ENCODE peak calls at places on chromosomes 12 and 14, in four cellular contexts. One of them, this sample, is unnamed.

GRCh38 chr12:101459642-101460346 is 15.3 kb upstream of the SPIC start:
- DNase-seq in HepG2: peak
- DNase-seq in A549: peak
- DNase-seq in K562: no peak
- DNase-seq in this sample: peak

GRCh38 chr14:39264558-39264957 is 30.8 kb downstream of the MIA2 start:
- DNase-seq in K562: no peak
- DNase-seq in HepG2: no peak
- DNase-seq in A549: no peak
- DNase-seq in this sample: no peak

GRCh38 chr14:30914812-30915211 is 40.5 kb downstream of the COCH start:
- DNase-seq in A549: no peak
- DNase-seq in HepG2: no peak
- DNase-seq in K562: no peak
- DNase-seq in this sample: no peak

GRCh38 chr12:102948941-102949352 is 8.5 kb upstream of the ASCL1 start:
- DNase-seq in A549: peak
- DNase-seq in K562: peak
- DNase-seq in HepG2: peak
- DNase-seq in this sample: peak

GRCh38 chr12:104828015-104828414 is 130.1 kb downstream of the SLC41A2 start:
- DNase-seq in HepG2: no peak
- DNase-seq in A549: no peak
- DNase-seq in K562: no peak
- DNase-seq in this sample: no peak

GRCh38 chr12:55697686-55698085 is 10.0 kb downstream of the ITGA7 start:
- DNase-seq in HepG2: no peak
- DNase-seq in A549: no peak
- DNase-seq in K562: no peak
- DNase-seq in this sample: no peak

GRCh38 chr12:82757059-82757458 is 70.4 kb downstream of the TMTC2 start:
- DNase-seq in HepG2: no peak
- DNase-seq in A549: no peak
- DNase-seq in K562: no peak
- DNase-seq in this sample: no peak

GRCh38 chr12:57837779-57838562 is 8.6 kb downstream of the CTDSP2 start:
- DNase-seq in A549: no peak
- DNase-seq in HepG2: no peak
- DNase-seq in K562: no peak
- DNase-seq in this sample: peak

GRCh38 chr12:107759410-107759809 is 1.5 kb downstream of the PRDM4 start:
- DNase-seq in K562: peak
- DNase-seq in A549: peak
- DNase-seq in HepG2: peak
- DNase-seq in this sample: peak

GRCh38 chr12:102480401-102480800 is at the start of gene IGF1:
- DNase-seq in A549: no peak
- DNase-seq in K562: no peak
- DNase-seq in HepG2: no peak
- DNase-seq in this sample: peak

GRCh38 chr12:113973109-113973904 is 7.2 kb upstream of the RBM19 start:
- DNase-seq in K562: no peak
- DNase-seq in A549: no peak
- DNase-seq in HepG2: no peak
- DNase-seq in this sample: no peak

GRCh38 chr12:44159211-44159610 is 323.3 kb downstream of the TMEM117 start:
- DNase-seq in A549: no peak
- DNase-seq in HepG2: peak
- DNase-seq in K562: no peak
- DNase-seq in this sample: no peak

GRCh38 chr12:87439990-87440827 is 589.0 kb downstream of the C12orf50 start:
- DNase-seq in K562: no peak
- DNase-seq in HepG2: no peak
- DNase-seq in A549: peak
- DNase-seq in this sample: peak

DNA sequence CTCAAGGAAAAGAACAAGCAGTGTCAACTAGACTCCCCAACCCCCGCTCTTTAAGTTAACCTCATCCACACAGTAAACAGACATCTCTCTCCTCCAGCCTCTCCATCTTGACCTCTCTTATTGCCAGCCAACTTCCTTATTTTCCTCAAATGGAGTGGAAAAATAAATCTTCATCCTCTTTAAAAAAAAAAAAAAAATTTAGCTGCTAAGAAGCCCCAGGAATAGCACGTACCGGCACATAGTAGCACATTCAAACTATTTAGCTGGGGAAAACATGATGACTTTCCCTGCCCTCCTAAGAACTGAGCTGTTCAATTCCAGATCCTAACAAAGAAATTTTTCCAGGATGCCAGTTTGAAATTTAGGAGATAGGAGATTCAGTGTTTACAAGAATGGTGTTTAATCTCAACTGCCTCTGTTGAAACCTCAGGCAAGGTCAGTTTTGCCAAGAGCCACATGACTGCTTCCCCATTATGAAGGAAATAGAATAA is 90.8 kb downstream of the EPS8 start:
- DNase-seq in HepG2: no peak
- DNase-seq in A549: no peak
- DNase-seq in K562: no peak
- DNase-seq in this sample: no peak
- TF ChIP-seq MAZ in HepG2: no peak
- TF ChIP-seq MAZ in A549: no peak
- TF ChIP-seq MAZ in K562: no peak
- TF ChIP-seq MAZ in this sample: no peak

GRCh38 chr12:45336331-45336730 is 120.4 kb downstream of the ANO6 start:
- DNase-seq in A549: no peak
- DNase-seq in K562: no peak
- DNase-seq in HepG2: no peak
- DNase-seq in this sample: peak

GRCh38 chr12:45339035-45339434 is 123.1 kb downstream of the ANO6 start:
- DNase-seq in A549: no peak
- DNase-seq in K562: no peak
- DNase-seq in HepG2: no peak
- DNase-seq in this sample: no peak

GRCh38 chr12:45338272-45338671 is 122.4 kb downstream of the ANO6 start:
- DNase-seq in K562: no peak
- DNase-seq in A549: no peak
- DNase-seq in HepG2: no peak
- DNase-seq in this sample: no peak

GRCh38 chr12:45337835-45338234 is 121.9 kb downstream of the ANO6 start:
- DNase-seq in A549: no peak
- DNase-seq in HepG2: no peak
- DNase-seq in K562: no peak
- DNase-seq in this sample: no peak

GRCh38 chr12:45336762-45337596 is 121.1 kb downstream of the ANO6 start:
- DNase-seq in K562: no peak
- DNase-seq in A549: no peak
- DNase-seq in HepG2: no peak
- DNase-seq in this sample: peak
- TF ChIP-seq MAZ in K562: no peak
- TF ChIP-seq MAZ in A549: no peak
- TF ChIP-seq MAZ in HepG2: no peak
- TF ChIP-seq MAZ in this sample: no peak

GRCh38 chr12:93468008-93468371 is 676 bp downstream of the MRPL42 start:
- DNase-seq in A549: no peak
- DNase-seq in HepG2: no peak
- DNase-seq in K562: no peak
- DNase-seq in this sample: no peak
- TF ChIP-seq MAZ in A549: no peak
- TF ChIP-seq MAZ in HepG2: no peak
- TF ChIP-seq MAZ in K562: no peak
- TF ChIP-seq MAZ in this sample: no peak

GRCh38 chr14:59772252-59772651 is 98.3 kb downstream of the RTN1 start:
- DNase-seq in A549: no peak
- DNase-seq in HepG2: no peak
- DNase-seq in K562: no peak
- DNase-seq in this sample: no peak
- TF ChIP-seq MAZ in A549: no peak
- TF ChIP-seq MAZ in HepG2: no peak
- TF ChIP-seq MAZ in K562: no peak
- TF ChIP-seq MAZ in this sample: no peak

GRCh38 chr12:836952-837351 is 84.6 kb downstream of the WNK1 start:
- DNase-seq in K562: no peak
- DNase-seq in HepG2: no peak
- DNase-seq in A549: no peak
- DNase-seq in this sample: no peak
- TF ChIP-seq MAZ in K562: no peak
- TF ChIP-seq MAZ in HepG2: no peak
- TF ChIP-seq MAZ in A549: no peak
- TF ChIP-seq MAZ in this sample: no peak

GRCh38 chr12:124767075-124767821 is 96.4 kb downstream of the SCARB1 start:
- DNase-seq in K562: peak
- DNase-seq in A549: peak
- DNase-seq in HepG2: peak
- DNase-seq in this sample: peak

GRCh38 chr12:124769881-124770512 is 93.7 kb downstream of the SCARB1 start:
- DNase-seq in A549: no peak
- DNase-seq in HepG2: no peak
- DNase-seq in K562: no peak
- DNase-seq in this sample: no peak

GRCh38 chr12:124769166-124769530 is 94.5 kb downstream of the SCARB1 start:
- DNase-seq in K562: no peak
- DNase-seq in A549: no peak
- DNase-seq in HepG2: no peak
- DNase-seq in this sample: peak

GRCh38 chr12:124766745-124767074 is 97.0 kb downstream of the SCARB1 start:
- DNase-seq in A549: no peak
- DNase-seq in HepG2: no peak
- DNase-seq in K562: no peak
- DNase-seq in this sample: no peak

DNA sequence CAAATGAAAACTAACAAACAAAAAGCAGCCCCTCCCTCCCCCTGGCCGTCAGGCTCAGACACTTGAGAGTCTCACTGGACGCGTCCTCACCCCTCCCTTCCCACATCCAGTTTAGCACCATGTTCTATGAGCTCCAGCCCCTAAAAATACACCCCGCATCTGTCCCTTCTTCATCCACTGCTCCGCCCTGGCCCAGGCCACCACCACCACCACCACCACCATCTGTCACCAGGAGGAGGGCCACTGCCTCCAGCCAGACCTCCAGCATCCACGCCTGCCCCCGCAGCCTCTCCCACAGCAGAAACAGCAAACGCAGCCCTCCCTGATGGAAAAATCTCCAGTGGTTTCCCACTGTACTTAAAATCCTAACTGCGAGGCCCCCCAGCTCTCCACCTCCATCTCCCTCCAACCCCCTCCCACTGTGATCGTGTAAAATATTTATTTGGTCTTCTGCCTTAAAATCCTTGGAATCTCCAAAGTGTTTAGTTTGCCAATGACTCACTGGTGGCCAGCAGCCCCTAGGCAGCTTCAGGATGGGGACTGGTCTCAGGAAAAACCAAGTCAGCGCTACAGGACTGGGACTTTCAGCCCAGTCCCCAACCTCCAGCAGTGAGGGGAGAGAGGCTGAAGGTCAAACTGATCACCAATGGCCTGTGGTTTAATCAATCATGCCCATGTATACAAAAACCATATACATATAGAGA is 95.0 kb downstream of the SCARB1 start:
- DNase-seq in HepG2: no peak
- DNase-seq in K562: no peak
- DNase-seq in A549: no peak
- DNase-seq in this sample: peak
- TF ChIP-seq MAZ in HepG2: no peak
- TF ChIP-seq MAZ in K562: no peak
- TF ChIP-seq MAZ in A549: no peak
- TF ChIP-seq MAZ in this sample: peak

This sample was measured in IMR-90.